ENCODE peak calls at places on chromosomes 4 and X, in five cellular contexts. K is Calu3, X is GM23338, Z is heart right ventricle, E is left lung. R is an unnamed sample.

GRCh38 chr4:88382621-88383020 is 4.0 kb downstream of the HERC6 start:
- DNase-seq in K (no peak), X (no peak), Z (no peak), E (no peak), R (peak)

GRCh38 chrX:68684291-68684918 is 36.9 kb downstream of the STARD8 start:
- DNase-seq in K (no peak), X (no peak), Z (peak), E (peak), R (peak)

GRCh38 chr4:87044511-87045369 is 109.9 kb downstream of the AFF1 start:
- DNase-seq in K (no peak), X (peak), Z (no peak), E (no peak), R (no peak)

GRCh38 chr4:70637239-70637920 is 8.8 kb downstream of the ENAM start:
- DNase-seq in K (no peak), X (no peak), Z (no peak), E (no peak), R (no peak)

GRCh38 chr4:102352774-102353173 is 7.5 kb upstream of the SLC39A8 start:
- DNase-seq in K (no peak), X (no peak), Z (no peak), E (no peak), R (no peak)

GRCh38 chr4:122732329-122733026 is at the start of gene BBS12:
- DNase-seq in K (peak), X (peak), Z (peak), E (peak), R (peak)

GRCh38 chr4:138958519-138958918 is 57.1 kb upstream of the NOCT start:
- DNase-seq in K (no peak), X (no peak), Z (no peak), E (no peak), R (no peak)

GRCh38 chr4:14269824-14270223 is 642.3 kb upstream of the BOD1L1 start:
- DNase-seq in K (no peak), X (no peak), Z (no peak), E (no peak), R (no peak)

GRCh38 chr4:95388911-95389310 is 159.9 kb downstream of the UNC5C start:
- DNase-seq in K (no peak), X (peak), Z (no peak), E (no peak), R (no peak)

GRCh38 chrX:9656277-9656676 is 109.4 kb downstream of the GPR143 start:
- DNase-seq in K (no peak), X (no peak), Z (peak), E (no peak), R (no peak)

GRCh38 chr4:86484241-86484640 is 109.9 kb upstream of the PTPN13 start:
- DNase-seq in K (no peak), X (no peak), Z (no peak), E (no peak), R (no peak)

GRCh38 chrX:19906293-19906692 is 18.9 kb upstream of the SH3KBP1 start:
- DNase-seq in K (no peak), X (no peak), Z (no peak), E (no peak), R (no peak)

GRCh38 chrX:77628294-77629025 is 157.6 kb downstream of the ATRX start:
- DNase-seq in K (no peak), X (no peak), Z (no peak), E (no peak), R (no peak)

GRCh38 chrX:133994576-133994975 is 9.2 kb upstream of the GPC3 start:
- DNase-seq in K (no peak), X (no peak), Z (no peak), E (no peak), R (no peak)

GRCh38 chrX:15334561-15334960 is 762 bp downstream of the PIGA start:
- DNase-seq in K (peak), X (no peak), Z (no peak), E (no peak), R (peak)

GRCh38 chrX:45710081-45710801 is 509.6 kb upstream of the DIPK2B start:
- DNase-seq in K (peak), X (no peak), Z (no peak), E (no peak), R (peak)

GRCh38 chr4:89119166-89119565 is 7.8 kb downstream of the TIGD2 start:
- DNase-seq in K (no peak), X (no peak), Z (no peak), E (no peak), R (no peak)

GRCh38 chr4:102791318-102791835 is 30.6 kb upstream of the MANBA start:
- DNase-seq in K (no peak), X (no peak), Z (no peak), E (no peak), R (no peak)

GRCh38 chr4:25862411-25863346 is at the start of gene SEL1L3:
- DNase-seq in K (peak), X (peak), Z (peak), E (peak), R (peak)

GRCh38 chr4:71550220-71551190 is 211.7 kb downstream of the SLC4A4 start:
- DNase-seq in K (peak), X (peak), Z (no peak), E (no peak), R (no peak)

GRCh38 chr4:38154681-38155588 is 194.7 kb downstream of the PTTG2 start:
- DNase-seq in K (peak), X (no peak), Z (peak), E (peak), R (no peak)

GRCh38 chrX:79081895-79082512 is 62.5 kb upstream of the GPR174 start:
- DNase-seq in K (peak), X (peak), Z (no peak), E (no peak), R (peak)

GRCh38 chr4:113955411-113955810 is 24.0 kb downstream of the ARSJ start:
- DNase-seq in K (no peak), X (no peak), Z (no peak), E (no peak), R (no peak)

GRCh38 chrX:38841766-38842165 is 40.5 kb downstream of the MID1IP1 start:
- DNase-seq in K (no peak), X (no peak), Z (no peak), E (no peak), R (no peak)

GRCh38 chr4:77636902-77637301 is 31.3 kb downstream of the CXCL13 start:
- DNase-seq in K (peak), X (no peak), Z (no peak), E (no peak), R (no peak)

GRCh38 chrX:63350551-63350950 is 581 bp downstream of the SPIN4 start:
- DNase-seq in K (peak), X (peak), Z (peak), E (no peak), R (peak)

GRCh38 chr4:16158504-16158852 is 67.8 kb downstream of the TAPT1 start:
- DNase-seq in K (no peak), X (no peak), Z (no peak), E (no peak), R (no peak)

GRCh38 chr4:182449186-182449880 is 206.1 kb downstream of the TENM3 start:
- DNase-seq in K (no peak), X (peak), Z (no peak), E (no peak), R (peak)

GRCh38 chr4:4524364-4524763 is 17.5 kb downstream of the STX18 start:
- DNase-seq in K (no peak), X (peak), Z (no peak), E (no peak), R (peak)

GRCh38 chr4:155889036-155889793 is 14.3 kb upstream of the TDO2 start:
- DNase-seq in K (peak), X (no peak), Z (no peak), E (no peak), R (no peak)

GRCh38 chr4:129545599-129546278 is 449.8 kb downstream of the C4orf33 start:
- DNase-seq in K (peak), X (no peak), Z (peak), E (peak), R (no peak)

DNA sequence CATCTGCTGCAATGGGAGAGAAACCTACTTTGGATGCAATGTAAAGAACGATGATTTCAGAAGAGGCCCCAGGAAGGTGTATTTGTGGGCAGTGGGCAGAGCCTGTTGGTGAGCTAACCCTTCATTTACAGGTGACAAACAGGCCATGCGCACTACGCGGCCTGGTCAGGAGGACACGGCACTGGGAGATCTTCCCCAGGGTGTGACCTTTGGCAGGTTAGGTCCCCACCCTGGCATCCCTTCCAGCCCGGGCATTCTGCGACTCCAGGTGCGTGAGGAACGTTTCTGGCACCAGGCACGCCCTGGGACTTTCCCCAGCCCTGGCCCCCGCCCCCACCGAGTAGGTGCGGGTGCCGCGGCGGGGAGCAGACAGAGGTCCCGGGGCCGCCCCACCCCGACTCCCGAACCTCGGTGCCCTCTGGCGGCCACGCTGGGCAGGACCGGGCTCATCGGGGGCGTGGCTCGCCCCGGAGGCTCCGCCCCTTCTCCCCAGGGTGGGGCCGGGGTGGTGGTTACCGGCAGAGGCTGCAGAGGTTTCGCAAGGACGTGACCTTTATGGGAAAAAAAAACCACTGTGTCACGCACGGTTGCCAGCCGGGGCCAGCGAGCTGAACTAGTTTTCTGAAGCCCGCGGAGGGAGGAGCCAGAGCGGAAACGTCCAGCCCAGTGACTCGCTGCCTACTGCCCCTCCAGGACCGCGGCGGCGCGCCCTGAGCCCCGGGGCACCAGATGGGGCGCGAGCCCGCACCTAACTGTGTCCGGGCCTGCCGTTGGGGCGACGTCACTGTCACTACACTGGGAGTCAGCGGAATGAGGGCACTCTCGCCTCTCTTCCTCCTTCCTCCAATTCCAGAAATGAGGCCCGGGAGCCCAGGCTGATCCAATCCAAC is 5.0 kb upstream of the NYX start:
- DNase-seq in K (peak), X (peak), Z (peak), E (peak), R (peak)
- TF ChIP-seq CTCF in K (peak), X (peak), Z (peak), E (peak), R (peak)

GRCh38 chrX:138745215-138745614 is 33.7 kb upstream of the FGF13 start:
- DNase-seq in K (peak), X (peak), Z (no peak), E (no peak), R (peak)

DNA sequence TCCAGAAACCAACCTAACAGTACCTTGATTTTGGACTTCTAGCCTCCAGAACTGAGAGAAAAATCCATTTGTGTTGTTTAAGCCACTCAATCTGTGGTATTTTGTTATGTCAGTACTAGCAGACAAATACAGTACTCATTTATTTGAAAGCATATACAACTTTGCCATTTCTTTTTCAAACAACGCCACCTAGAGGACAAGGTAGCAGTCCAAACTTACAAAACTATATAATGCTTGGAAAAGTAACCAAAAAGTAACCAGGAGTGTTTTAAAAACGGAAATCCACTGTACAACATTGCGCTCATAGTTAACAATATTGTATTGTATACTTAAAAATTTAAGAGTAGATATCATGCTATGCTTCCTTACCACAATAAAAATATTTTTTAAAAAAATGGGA is 37.0 kb upstream of the FGF13 start:
- DNase-seq in K (no peak), X (peak), Z (no peak), E (no peak), R (no peak)
- TF ChIP-seq CTCF in K (peak), X (peak), Z (peak), E (peak), R (no peak)

GRCh38 chrX:13898084-13898483 is 81.2 kb upstream of the GPM6B start:
- DNase-seq in K (no peak), X (peak), Z (no peak), E (no peak), R (peak)
- TF ChIP-seq CTCF in K (no peak), X (peak), Z (no peak), E (no peak), R (peak)

GRCh38 chr4:149690726-149691125 is 124.9 kb downstream of the IQCM start:
- DNase-seq in K (no peak), X (peak), Z (no peak), E (no peak), R (no peak)
- TF ChIP-seq CTCF in K (no peak), X (peak), Z (no peak), E (no peak), R (no peak)

DNA sequence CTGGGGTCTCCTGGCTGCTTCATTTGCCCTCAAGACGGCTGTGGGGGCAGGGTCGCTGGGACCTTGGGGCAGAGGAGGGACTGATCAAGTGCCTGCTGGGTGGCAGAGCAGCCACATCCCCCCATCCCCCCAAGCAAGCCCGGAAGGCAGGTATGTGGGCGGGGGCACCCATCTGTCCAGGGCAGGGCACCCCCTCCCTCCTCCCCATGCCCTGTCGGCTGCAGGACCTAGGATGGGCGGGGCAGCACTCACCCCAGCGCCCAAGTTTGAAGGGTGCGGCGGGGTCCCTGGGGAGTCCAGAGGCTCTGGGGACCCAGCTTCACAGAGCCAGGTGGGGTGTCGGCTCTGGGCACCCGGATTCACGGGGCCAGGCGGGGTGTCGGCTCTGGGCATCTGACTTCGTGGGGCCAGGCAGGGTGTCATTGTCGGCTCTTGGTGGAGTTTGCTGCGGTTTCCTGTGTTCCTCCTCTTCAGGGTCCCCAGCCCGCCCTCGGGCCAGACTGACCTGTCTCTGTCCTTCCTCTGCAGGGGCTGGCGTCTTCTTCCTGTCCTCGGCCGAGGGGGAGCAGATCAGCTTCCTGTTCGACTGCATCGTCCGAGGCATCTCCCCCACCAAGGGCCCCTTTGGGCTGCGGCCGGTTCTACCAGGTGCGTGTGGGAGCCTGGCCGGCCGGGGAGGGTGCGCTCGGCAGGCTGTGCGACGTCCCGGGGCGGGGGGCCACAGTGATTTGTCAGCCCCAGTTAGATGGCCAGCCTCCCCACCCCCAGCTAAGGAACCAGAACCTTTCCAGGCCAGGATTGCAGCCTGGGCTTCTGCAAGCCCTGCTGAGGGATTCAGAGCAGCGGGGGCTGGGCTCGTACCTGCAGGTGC is 22.1 kb downstream of the DOK7 start:
- DNase-seq in K (peak), X (no peak), Z (no peak), E (no peak), R (peak)
- TF ChIP-seq CTCF in K (no peak), X (no peak), Z (no peak), E (no peak), R (no peak)